ENCODE peak calls at places on chromosomes 2 and 18, in five cellular contexts. One of them, this sample, is unnamed.

GRCh38 chr2:226699321-226699720 is 100.3 kb downstream of the IRS1 start:
- DNase-seq in progenitor cell of endocrine pancreas: no peak
- DNase-seq in hypothalamus: no peak
- DNase-seq in endothelial cell: no peak
- DNase-seq in AG04450: no peak
- DNase-seq in this sample: peak

GRCh38 chr2:5987117-5987787 is 295.1 kb downstream of the SOX11 start:
- DNase-seq in AG04450: no peak
- DNase-seq in hypothalamus: no peak
- DNase-seq in progenitor cell of endocrine pancreas: no peak
- DNase-seq in endothelial cell: no peak
- DNase-seq in this sample: no peak

GRCh38 chr2:237726401-237726830 is 72.2 kb upstream of the RBM44 start:
- DNase-seq in progenitor cell of endocrine pancreas: no peak
- DNase-seq in hypothalamus: no peak
- DNase-seq in endothelial cell: no peak
- DNase-seq in AG04450: peak
- DNase-seq in this sample: peak

GRCh38 chr2:170493698-170494097 is 221.4 kb upstream of the SP5 start:
- DNase-seq in AG04450: no peak
- DNase-seq in hypothalamus: no peak
- DNase-seq in endothelial cell: no peak
- DNase-seq in progenitor cell of endocrine pancreas: no peak
- DNase-seq in this sample: no peak

GRCh38 chr18:47975701-47976100 is 45.2 kb upstream of the SMAD2 start:
- DNase-seq in AG04450: no peak
- DNase-seq in progenitor cell of endocrine pancreas: no peak
- DNase-seq in hypothalamus: no peak
- DNase-seq in endothelial cell: no peak
- DNase-seq in this sample: no peak

GRCh38 chr18:10702196-10702595 is 176.4 kb downstream of the NAPG start:
- DNase-seq in endothelial cell: no peak
- DNase-seq in progenitor cell of endocrine pancreas: no peak
- DNase-seq in hypothalamus: no peak
- DNase-seq in AG04450: no peak
- DNase-seq in this sample: no peak

GRCh38 chr18:59263566-59264135 is 9.6 kb downstream of the RAX start:
- DNase-seq in AG04450: no peak
- DNase-seq in progenitor cell of endocrine pancreas: no peak
- DNase-seq in endothelial cell: no peak
- DNase-seq in hypothalamus: no peak
- DNase-seq in this sample: no peak

GRCh38 chr2:96962567-96963203 is 23.7 kb downstream of the FAM178B start:
- DNase-seq in AG04450: no peak
- DNase-seq in endothelial cell: no peak
- DNase-seq in progenitor cell of endocrine pancreas: no peak
- DNase-seq in hypothalamus: no peak
- DNase-seq in this sample: no peak

GRCh38 chr2:9334722-9335121 is 88.6 kb downstream of the ITGB1BP1 start:
- DNase-seq in endothelial cell: no peak
- DNase-seq in hypothalamus: no peak
- DNase-seq in AG04450: no peak
- DNase-seq in progenitor cell of endocrine pancreas: no peak
- DNase-seq in this sample: no peak

GRCh38 chr2:86360781-86361180 is 23.4 kb upstream of the REEP1 start:
- DNase-seq in hypothalamus: no peak
- DNase-seq in progenitor cell of endocrine pancreas: no peak
- DNase-seq in endothelial cell: no peak
- DNase-seq in AG04450: no peak
- DNase-seq in this sample: no peak

GRCh38 chr2:162297925-162298552 is 20.4 kb downstream of the IFIH1 start:
- DNase-seq in AG04450: peak
- DNase-seq in hypothalamus: peak
- DNase-seq in progenitor cell of endocrine pancreas: peak
- DNase-seq in endothelial cell: peak
- DNase-seq in this sample: peak

GRCh38 chr2:40202798-40203400 is 249.0 kb downstream of the SLC8A1 start:
- DNase-seq in endothelial cell: no peak
- DNase-seq in progenitor cell of endocrine pancreas: no peak
- DNase-seq in AG04450: no peak
- DNase-seq in hypothalamus: no peak
- DNase-seq in this sample: peak

GRCh38 chr2:238895901-238896600 is 48.2 kb downstream of the TWIST2 start:
- DNase-seq in AG04450: peak
- DNase-seq in hypothalamus: peak
- DNase-seq in progenitor cell of endocrine pancreas: no peak
- DNase-seq in endothelial cell: no peak
- DNase-seq in this sample: peak

GRCh38 chr2:141109633-141110032 is 1021.2 kb downstream of the LRP1B start:
- DNase-seq in progenitor cell of endocrine pancreas: no peak
- DNase-seq in AG04450: no peak
- DNase-seq in endothelial cell: no peak
- DNase-seq in hypothalamus: no peak
- DNase-seq in this sample: no peak

GRCh38 chr2:70906439-70907018 is 29.2 kb upstream of the ATP6V1B1 start:
- DNase-seq in AG04450: no peak
- DNase-seq in hypothalamus: no peak
- DNase-seq in progenitor cell of endocrine pancreas: no peak
- DNase-seq in endothelial cell: no peak
- DNase-seq in this sample: no peak

GRCh38 chr2:41187683-41188082 is 735.8 kb upstream of the SLC8A1 start:
- DNase-seq in AG04450: no peak
- DNase-seq in hypothalamus: no peak
- DNase-seq in endothelial cell: no peak
- DNase-seq in progenitor cell of endocrine pancreas: no peak
- DNase-seq in this sample: no peak

GRCh38 chr18:59265246-59266018 is 7.8 kb downstream of the RAX start:
- DNase-seq in progenitor cell of endocrine pancreas: no peak
- DNase-seq in endothelial cell: peak
- DNase-seq in AG04450: no peak
- DNase-seq in hypothalamus: no peak
- DNase-seq in this sample: no peak

GRCh38 chr18:26460449-26461091 is 87.8 kb downstream of the KCTD1 start:
- DNase-seq in AG04450: no peak
- DNase-seq in endothelial cell: no peak
- DNase-seq in progenitor cell of endocrine pancreas: no peak
- DNase-seq in hypothalamus: no peak
- DNase-seq in this sample: peak

GRCh38 chr2:207051345-207051959 is 112.1 kb downstream of the CPO start:
- DNase-seq in hypothalamus: no peak
- DNase-seq in progenitor cell of endocrine pancreas: no peak
- DNase-seq in endothelial cell: no peak
- DNase-seq in AG04450: no peak
- DNase-seq in this sample: no peak

GRCh38 chr18:24488824-24489493 is 28.5 kb downstream of the HRH4 start:
- DNase-seq in hypothalamus: no peak
- DNase-seq in AG04450: no peak
- DNase-seq in endothelial cell: peak
- DNase-seq in progenitor cell of endocrine pancreas: no peak
- DNase-seq in this sample: peak

GRCh38 chr18:66872277-66872676 is 268.4 kb upstream of the CDH19 start:
- DNase-seq in hypothalamus: no peak
- DNase-seq in AG04450: no peak
- DNase-seq in progenitor cell of endocrine pancreas: no peak
- DNase-seq in endothelial cell: no peak
- DNase-seq in this sample: peak

GRCh38 chr18:13271512-13271911 is 53.0 kb downstream of the LDLRAD4 start:
- DNase-seq in endothelial cell: no peak
- DNase-seq in hypothalamus: no peak
- DNase-seq in AG04450: no peak
- DNase-seq in progenitor cell of endocrine pancreas: no peak
- DNase-seq in this sample: no peak

GRCh38 chr2:1708476-1709334 is 35.6 kb downstream of the PXDN start:
- DNase-seq in progenitor cell of endocrine pancreas: no peak
- DNase-seq in endothelial cell: no peak
- DNase-seq in AG04450: no peak
- DNase-seq in hypothalamus: no peak
- DNase-seq in this sample: no peak

GRCh38 chr18:78947291-78947690 is 32.3 kb upstream of the SALL3 start:
- DNase-seq in endothelial cell: no peak
- DNase-seq in hypothalamus: no peak
- DNase-seq in progenitor cell of endocrine pancreas: no peak
- DNase-seq in AG04450: no peak
- DNase-seq in this sample: no peak

GRCh38 chr2:144448389-144449027 is 71.4 kb downstream of the ZEB2 start:
- DNase-seq in hypothalamus: no peak
- DNase-seq in AG04450: no peak
- DNase-seq in endothelial cell: no peak
- DNase-seq in progenitor cell of endocrine pancreas: no peak
- DNase-seq in this sample: no peak

GRCh38 chr2:206045251-206045650 is 40.7 kb downstream of the INO80D start:
- DNase-seq in endothelial cell: no peak
- DNase-seq in hypothalamus: no peak
- DNase-seq in AG04450: no peak
- DNase-seq in progenitor cell of endocrine pancreas: no peak
- DNase-seq in this sample: peak

GRCh38 chr2:166173263-166173662 is 45.4 kb upstream of the SCN1A start:
- DNase-seq in hypothalamus: no peak
- DNase-seq in endothelial cell: no peak
- DNase-seq in AG04450: no peak
- DNase-seq in progenitor cell of endocrine pancreas: no peak
- DNase-seq in this sample: no peak

GRCh38 chr2:12106440-12107080 is 360.1 kb downstream of the LPIN1 start:
- DNase-seq in endothelial cell: no peak
- DNase-seq in progenitor cell of endocrine pancreas: no peak
- DNase-seq in hypothalamus: no peak
- DNase-seq in AG04450: peak
- DNase-seq in this sample: peak

GRCh38 chr2:96824079-96824870 is 8.2 kb downstream of the CNNM3 start:
- DNase-seq in progenitor cell of endocrine pancreas: no peak
- DNase-seq in endothelial cell: no peak
- DNase-seq in AG04450: peak
- DNase-seq in hypothalamus: no peak
- DNase-seq in this sample: no peak

GRCh38 chr2:74206180-74206688 is 7.8 kb downstream of the MTHFD2 start:
- DNase-seq in hypothalamus: no peak
- DNase-seq in AG04450: no peak
- DNase-seq in endothelial cell: no peak
- DNase-seq in progenitor cell of endocrine pancreas: no peak
- DNase-seq in this sample: peak

GRCh38 chr18:34592961-34593382 is 117.1 kb upstream of the DTNA start:
- DNase-seq in AG04450: peak
- DNase-seq in hypothalamus: peak
- DNase-seq in progenitor cell of endocrine pancreas: peak
- DNase-seq in endothelial cell: peak
- DNase-seq in this sample: peak

GRCh38 chr2:210027608-210028007 is 25.2 kb downstream of the RPE start:
- DNase-seq in AG04450: no peak
- DNase-seq in progenitor cell of endocrine pancreas: no peak
- DNase-seq in endothelial cell: no peak
- DNase-seq in hypothalamus: no peak
- DNase-seq in this sample: no peak

GRCh38 chr2:214395040-214395439 is 15.8 kb upstream of the VWC2L start:
- DNase-seq in AG04450: no peak
- DNase-seq in progenitor cell of endocrine pancreas: no peak
- DNase-seq in hypothalamus: no peak
- DNase-seq in endothelial cell: no peak
- DNase-seq in this sample: peak

GRCh38 chr2:172558372-172558771 is 2.5 kb downstream of the PDK1 start:
- DNase-seq in hypothalamus: no peak
- DNase-seq in endothelial cell: no peak
- DNase-seq in AG04450: no peak
- DNase-seq in progenitor cell of endocrine pancreas: no peak
- DNase-seq in this sample: no peak

GRCh38 chr2:54073796-54074195 is 41.6 kb upstream of the ACYP2 start:
- DNase-seq in progenitor cell of endocrine pancreas: no peak
- DNase-seq in endothelial cell: no peak
- DNase-seq in AG04450: no peak
- DNase-seq in hypothalamus: no peak
- DNase-seq in this sample: no peak

GRCh38 chr2:157744571-157745076 is 116.0 kb upstream of the ACVR1C start:
- DNase-seq in endothelial cell: no peak
- DNase-seq in AG04450: no peak
- DNase-seq in progenitor cell of endocrine pancreas: no peak
- DNase-seq in hypothalamus: no peak
- DNase-seq in this sample: no peak

GRCh38 chr2:218270721-218271486 is 585 bp downstream of the PNKD start:
- DNase-seq in endothelial cell: no peak
- DNase-seq in hypothalamus: no peak
- DNase-seq in progenitor cell of endocrine pancreas: no peak
- DNase-seq in AG04450: no peak
- DNase-seq in this sample: peak

GRCh38 chr2:170039401-170040172 is 138.4 kb upstream of the MYO3B start:
- DNase-seq in hypothalamus: no peak
- DNase-seq in endothelial cell: no peak
- DNase-seq in progenitor cell of endocrine pancreas: no peak
- DNase-seq in AG04450: no peak
- DNase-seq in this sample: no peak